ENCODE peak calls at places on chromosomes 5 and 9, in five cellular contexts. Z is sciatic nerve; M is SK-N-SH; P is activated T-cell treated with anti-CD3 and anti-CD28 coated beads for 48 hours; V is stimulated activated naive CD8-positive, alpha-beta T cell treated with anti-CD3 and anti-CD28 coated beads, Interleukin-15, Interleukin-2, amounts not matched to agents 100 U/mL and 50 U/mL, for 24 hours. H is an unnamed sample.

GRCh38 chr9:126411225-126411947 is 84.8 kb downstream of the MVB12B start:
- DNase-seq in Z (no peak), M (no peak), P (no peak), V (no peak), H (no peak)

GRCh38 chr9:106860731-106861584 is 2.0 kb upstream of the ZNF462 start:
- DNase-seq in Z (peak; percentile 65), M (peak; percentile 65), P (no peak), V (no peak), H (peak; percentile 75)

GRCh38 chr5:141127305-141127704 is 5.7 kb downstream of the PCDHB4 start:
- DNase-seq in Z (no peak), M (no peak), P (no peak), V (no peak), H (no peak)

GRCh38 chr5:109714592-109714991 is 24.9 kb downstream of the MAN2A1 start:
- DNase-seq in Z (no peak), M (no peak), P (no peak), V (no peak), H (no peak)

GRCh38 chr9:119483153-119483552 is 113.9 kb upstream of the BRINP1 start:
- DNase-seq in Z (no peak), M (no peak), P (no peak), V (no peak), H (no peak)

GRCh38 chr9:130770679-130771442 is 64.2 kb upstream of the ABL1 start:
- DNase-seq in Z (no peak), M (peak; percentile 71), P (no peak), V (no peak), H (no peak)

GRCh38 chr5:38692346-38692745 is 135.9 kb upstream of the LIFR start:
- DNase-seq in Z (no peak), M (no peak), P (no peak), V (no peak), H (no peak)

GRCh38 chr5:175654807-175655206 is 3.1 kb upstream of the HRH2 start:
- DNase-seq in Z (no peak), M (no peak), P (no peak), V (peak; percentile 41), H (no peak)

GRCh38 chr9:80146466-80146865 is 574.7 kb downstream of the TLE4 start:
- DNase-seq in Z (no peak), M (no peak), P (no peak), V (no peak), H (no peak)

GRCh38 chr5:115414406-115415142 is 118.1 kb upstream of the CCDC112 start:
- DNase-seq in Z (no peak), M (no peak), P (no peak), V (no peak), H (peak; percentile 78)

GRCh38 chr5:107522456-107522855 is 148.3 kb downstream of the EFNA5 start:
- DNase-seq in Z (no peak), M (no peak), P (no peak), V (no peak), H (no peak)

GRCh38 chr9:34086889-34087288 is 38.2 kb upstream of the UBAP2 start:
- DNase-seq in Z (no peak), M (no peak), P (no peak), V (no peak), H (no peak)

GRCh38 chr5:176735383-176736265 is 74.7 kb upstream of the UNC5A start:
- DNase-seq in Z (peak; percentile 34), M (peak; percentile 16), P (no peak), V (no peak), H (peak; percentile 42)

GRCh38 chr9:132585954-132586829 is 3.8 kb downstream of the BARHL1 start:
- DNase-seq in Z (no peak), M (peak; percentile 65), P (no peak), V (no peak), H (no peak)

GRCh38 chr5:154520861-154521453 is 42.9 kb upstream of the HAND1 start:
- DNase-seq in Z (no peak), M (peak; percentile 48), P (no peak), V (peak; percentile 21), H (no peak)

GRCh38 chr5:133048993-133049725 is 2.7 kb upstream of the HSPA4 start:
- DNase-seq in Z (no peak), M (no peak), P (no peak), V (no peak), H (no peak)

GRCh38 chr9:136225748-136226679 is 19.6 kb downstream of the QSOX2 start:
- DNase-seq in Z (no peak), M (peak; percentile 88), P (peak; percentile 59), V (peak; percentile 78), H (no peak)

GRCh38 chr5:62029303-62029702 is 276.7 kb upstream of the KIF2A start:
- DNase-seq in Z (no peak), M (no peak), P (no peak), V (no peak), H (no peak)

GRCh38 chr5:160703547-160704189 is 148.3 kb downstream of the ATP10B start:
- DNase-seq in Z (no peak), M (no peak), P (no peak), V (no peak), H (no peak)

GRCh38 chr5:89236900-89237299 is 353.9 kb upstream of the MEF2C start:
- DNase-seq in Z (no peak), M (no peak), P (no peak), V (no peak), H (no peak)

GRCh38 chr9:88379352-88379751 is 8.9 kb upstream of the SPIN1 start:
- DNase-seq in Z (no peak), M (no peak), P (no peak), V (no peak), H (no peak)

GRCh38 chr9:23571414-23572104 is 254.5 kb downstream of the ELAVL2 start:
- DNase-seq in Z (no peak), M (no peak), P (no peak), V (no peak), H (no peak)

GRCh38 chr5:113068559-113068958 is 92.0 kb downstream of the DCP2 start:
- DNase-seq in Z (peak; percentile 28), M (no peak), P (no peak), V (no peak), H (no peak)

GRCh38 chr9:130156672-130157071 is 15.5 kb upstream of the NCS1 start:
- DNase-seq in Z (no peak), M (peak; percentile 70), P (no peak), V (no peak), H (no peak)

GRCh38 chr5:127013407-127013806 is 17.0 kb downstream of the MARCHF3 start:
- DNase-seq in Z (no peak), M (no peak), P (no peak), V (no peak), H (no peak)

H was measured in sigmoid colon.